ENCODE peak calls at places on chromosomes 7 and 10, in seven cellular contexts. O is heart right ventricle, V is PC-3, D is HepG2, L is fibroblast of lung, T is upper lobe of right lung, N is uterus. E is an unnamed sample. For H3K9me3, the result is how much of the 10 kb centered on the place peaks cover.

GRCh38 chr7:150380463-150380862 is 1.3 kb downstream of the ZNF775 start:
- DNase-seq in O (no peak), V (no peak), D (no peak), L (no peak), T (no peak), N (no peak), E (no peak)

GRCh38 chr7:50973814-50974213 is 191.1 kb upstream of the GRB10 start:
- DNase-seq in O (no peak), V (no peak), D (no peak), L (no peak), T (no peak), N (no peak), E (no peak)

GRCh38 chr7:141228482-141228881 is 154.6 kb downstream of the TMEM178B start:
- DNase-seq in O (no peak), V (no peak), D (no peak), L (no peak), T (no peak), N (no peak), E (no peak)

GRCh38 chr10:84659497-84660276 is 331.3 kb downstream of the CCSER2 start:
- DNase-seq in O (no peak), V (no peak), D (no peak), L (no peak), T (no peak), N (no peak), E (no peak)

GRCh38 chr10:48306870-48307531 is 524 bp downstream of the MAPK8 start:
- DNase-seq in O (peak), V (peak), D (peak), L (peak), T (peak), N (peak), E (peak)

GRCh38 chr10:108566216-108567107 is 1356.8 kb downstream of the XPNPEP1 start:
- DNase-seq in O (no peak), V (no peak), D (no peak), L (no peak), T (peak), N (no peak), E (peak)

GRCh38 chr10:100878291-100878910 is 34.4 kb upstream of the SLF2 start:
- DNase-seq in O (peak), V (peak), D (peak), L (peak), T (no peak), N (peak), E (peak)

GRCh38 chr10:9175200-9175599 is 1120.7 kb downstream of the GATA3 start:
- DNase-seq in O (no peak), V (no peak), D (no peak), L (no peak), T (no peak), N (no peak), E (no peak)

GRCh38 chr7:32479574-32480200 is 10.5 kb downstream of the LSM5 start:
- DNase-seq in O (peak), V (peak), D (peak), L (peak), T (no peak), N (no peak), E (no peak)

GRCh38 chr10:43377393-43377883 is 6.0 kb downstream of the FXYD4 start:
- DNase-seq in O (no peak), V (peak), D (peak), L (no peak), T (peak), N (no peak), E (no peak)
- TF ChIP-seq CTCF in O (no peak), V (peak), D (peak), L (no peak), T (peak), N (no peak), E (no peak)

DNA sequence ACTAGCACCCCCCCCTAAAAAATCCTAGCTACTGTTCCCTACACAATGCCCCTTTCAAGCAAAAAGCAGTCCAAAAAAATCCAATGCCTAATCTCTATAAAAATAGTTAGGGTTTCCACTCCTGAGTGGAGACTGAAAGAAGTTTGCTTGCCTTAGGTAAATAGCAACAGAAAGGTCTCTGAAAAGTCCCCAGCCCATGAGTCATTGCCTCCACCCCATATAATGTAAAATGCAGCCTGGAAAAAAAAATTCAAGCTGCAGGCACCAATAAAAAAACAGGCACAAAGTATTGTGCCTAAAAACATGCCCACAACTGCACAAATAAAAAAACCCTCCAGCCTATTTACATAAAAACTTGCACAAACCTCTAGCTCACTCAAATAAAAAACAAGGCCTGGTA is 47.5 kb downstream of the ZNF680 start:
- DNase-seq in O (no peak), V (peak), D (no peak), L (no peak), T (no peak), N (no peak), E (no peak)
- H3K9me3 ChIP-seq in O (half or more), V (under half), D (half or more), L (under half), T (half or more), N (under half), E (under half)

GRCh38 chr7:80740778-80741545 is 102.5 kb downstream of the CD36 start:
- DNase-seq in O (no peak), V (peak), D (no peak), L (peak), T (no peak), N (no peak), E (no peak)

GRCh38 chr7:80732635-80733034 is 94.2 kb downstream of the CD36 start:
- DNase-seq in O (no peak), V (peak), D (peak), L (no peak), T (no peak), N (no peak), E (no peak)

GRCh38 chr7:80735330-80735729 is 96.9 kb downstream of the CD36 start:
- DNase-seq in O (no peak), V (no peak), D (no peak), L (no peak), T (no peak), N (no peak), E (no peak)

GRCh38 chr7:80736371-80736770 is 97.9 kb downstream of the CD36 start:
- DNase-seq in O (no peak), V (no peak), D (no peak), L (no peak), T (no peak), N (no peak), E (no peak)
- H3K4me3 ChIP-seq in O (no peak), V (no peak), D (no peak), L (no peak), T (no peak), N (no peak), E (no peak)

GRCh38 chr7:93179173-93179572 is 31.0 kb upstream of the SAMD9L start:
- DNase-seq in O (no peak), V (no peak), D (no peak), L (no peak), T (no peak), N (no peak), E (no peak)

GRCh38 chr7:93175219-93175618 is 27.0 kb upstream of the SAMD9L start:
- DNase-seq in O (no peak), V (no peak), D (no peak), L (no peak), T (no peak), N (no peak), E (no peak)

GRCh38 chr7:93172683-93173082 is 24.5 kb upstream of the SAMD9L start:
- DNase-seq in O (no peak), V (no peak), D (no peak), L (no peak), T (no peak), N (no peak), E (no peak)

GRCh38 chr7:93176961-93177580 is 28.9 kb upstream of the SAMD9L start:
- DNase-seq in O (no peak), V (no peak), D (no peak), L (no peak), T (no peak), N (no peak), E (no peak)

DNA sequence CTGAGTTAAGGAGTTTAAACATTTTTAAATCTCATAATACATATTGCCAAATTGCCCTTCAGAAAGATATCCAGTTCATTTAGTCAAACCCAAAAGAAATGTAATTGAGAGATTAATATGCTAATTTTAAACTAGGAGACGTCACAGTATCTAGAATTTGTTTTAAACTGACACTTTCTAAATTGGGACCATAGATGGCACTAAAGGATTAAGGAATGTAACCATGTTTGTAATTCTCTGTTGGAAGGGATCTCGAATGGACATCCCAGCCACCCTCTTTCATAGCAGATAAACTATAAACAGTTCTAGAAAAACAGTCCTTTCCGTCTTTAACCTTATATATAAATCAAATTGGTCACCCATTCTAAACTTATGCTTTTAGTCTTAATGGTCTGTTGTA is 30.0 kb upstream of the SAMD9L start:
- DNase-seq in O (no peak), V (peak), D (no peak), L (peak), T (no peak), N (no peak), E (no peak)
- TF ChIP-seq CTCF in O (no peak), V (peak), D (peak), L (no peak), T (peak), N (no peak), E (no peak)

GRCh38 chr10:72828294-72828693 is 65.2 kb upstream of the OIT3 start:
- DNase-seq in O (no peak), V (no peak), D (no peak), L (no peak), T (no peak), N (no peak), E (no peak)

GRCh38 chr10:72830625-72831024 is 62.9 kb upstream of the OIT3 start:
- DNase-seq in O (no peak), V (no peak), D (no peak), L (no peak), T (no peak), N (no peak), E (no peak)

GRCh38 chr10:72834183-72834825 is 59.2 kb upstream of the OIT3 start:
- DNase-seq in O (peak), V (peak), D (peak), L (peak), T (no peak), N (peak), E (no peak)

GRCh38 chr10:72832701-72833100 is 60.8 kb upstream of the OIT3 start:
- DNase-seq in O (no peak), V (no peak), D (no peak), L (peak), T (no peak), N (no peak), E (no peak)

DNA sequence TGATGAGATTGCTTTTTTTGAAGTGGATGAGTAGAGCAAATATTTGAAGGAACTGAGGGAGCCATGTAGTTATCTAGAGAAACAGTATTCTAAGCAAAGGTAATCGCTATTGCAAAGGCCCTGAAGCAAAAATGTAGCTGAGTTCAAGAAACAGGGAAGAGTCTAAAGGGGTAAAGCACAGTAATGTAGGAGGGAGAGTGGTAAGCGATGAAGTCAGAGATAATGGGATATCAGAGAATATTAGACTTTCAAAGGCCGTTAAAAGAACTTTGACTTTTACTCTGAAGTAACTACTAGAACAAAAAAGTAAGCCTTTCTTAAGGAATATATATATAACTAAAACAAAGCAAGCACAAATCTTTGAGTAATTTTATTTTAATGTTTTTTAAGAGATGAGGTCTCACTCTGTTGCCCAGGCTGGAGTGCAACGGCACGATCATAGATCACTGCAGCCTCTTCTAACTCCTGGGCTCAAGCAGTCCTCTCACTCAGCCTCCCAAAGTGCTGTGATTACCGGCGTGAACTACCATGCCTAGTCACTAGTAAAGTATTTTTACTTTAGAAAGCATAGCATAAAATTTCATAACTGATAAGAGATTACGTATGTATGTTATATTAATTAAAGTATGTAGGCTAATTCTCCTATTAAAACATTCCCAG is 61.7 kb upstream of the OIT3 start:
- DNase-seq in O (no peak), V (no peak), D (no peak), L (peak), T (no peak), N (no peak), E (no peak)
- H3K9me3 ChIP-seq in O (under half), V (under half), D (under half), L (under half), T (under half), N (under half), E (under half)

GRCh38 chr10:30494558-30494957 is 60.6 kb downstream of the MAP3K8 start:
- DNase-seq in O (no peak), V (no peak), D (no peak), L (no peak), T (no peak), N (no peak), E (no peak)
- H3K4me3 ChIP-seq in O (no peak), V (no peak), D (no peak), L (no peak), T (no peak), N (no peak), E (no peak)

GRCh38 chr10:114166053-114166452 is 8.0 kb downstream of the CCDC186 start:
- DNase-seq in O (no peak), V (peak), D (no peak), L (no peak), T (no peak), N (no peak), E (no peak)

GRCh38 chr10:114168450-114169009 is 5.5 kb downstream of the CCDC186 start:
- DNase-seq in O (no peak), V (no peak), D (no peak), L (no peak), T (no peak), N (no peak), E (no peak)

GRCh38 chr10:114167985-114168384 is 6.0 kb downstream of the CCDC186 start:
- DNase-seq in O (no peak), V (no peak), D (no peak), L (no peak), T (no peak), N (no peak), E (no peak)

GRCh38 chr10:114157912-114158311 is 16.1 kb downstream of the CCDC186 start:
- DNase-seq in O (no peak), V (no peak), D (no peak), L (no peak), T (no peak), N (no peak), E (no peak)

DNA sequence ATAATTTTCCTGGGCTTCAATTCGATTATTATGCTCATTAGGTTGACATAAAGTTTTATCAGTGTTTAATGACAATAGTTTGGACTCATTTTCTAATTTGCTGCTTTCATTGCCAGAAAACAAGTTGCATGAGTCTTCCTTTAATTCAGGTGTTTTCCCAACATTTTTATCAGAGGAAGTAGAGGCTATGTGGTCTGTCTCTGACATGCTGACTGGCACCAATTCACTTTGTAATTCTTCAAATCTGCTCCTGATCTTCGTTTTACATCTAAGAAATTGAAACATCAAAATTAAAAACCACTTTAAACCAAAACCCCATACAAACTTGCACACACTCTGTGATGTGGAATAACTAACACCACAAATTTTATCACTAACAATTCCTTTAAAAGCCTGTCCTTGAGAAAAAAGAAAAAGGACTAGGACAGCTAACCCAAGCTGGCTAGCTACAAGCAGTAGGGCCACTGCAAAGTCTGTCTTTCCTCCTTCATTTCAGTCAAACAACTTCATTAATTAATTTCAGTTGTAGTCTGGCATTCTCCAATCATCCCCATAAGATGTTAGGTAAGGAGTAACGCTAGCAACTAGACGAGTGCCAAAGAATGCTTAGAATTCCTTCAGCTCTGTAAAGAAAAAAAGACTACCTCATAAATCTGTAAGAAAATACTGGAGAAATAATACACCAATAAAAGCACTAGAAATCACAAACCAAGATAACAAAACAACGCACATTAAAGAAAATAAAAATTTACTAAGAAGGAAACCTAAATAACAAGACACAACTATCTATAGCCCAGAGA is 10.7 kb downstream of the CCDC186 start:
- DNase-seq in O (no peak), V (no peak), D (no peak), L (no peak), T (no peak), N (no peak), E (no peak)
- TF ChIP-seq CTCF in O (no peak), V (no peak), D (no peak), L (no peak), T (no peak), N (no peak), E (no peak)

GRCh38 chr7:134787064-134787463 is 7.6 kb downstream of the CALD1 start:
- DNase-seq in O (no peak), V (no peak), D (no peak), L (no peak), T (no peak), N (no peak), E (no peak)

GRCh38 chr7:134785842-134786241 is 6.4 kb downstream of the CALD1 start:
- DNase-seq in O (no peak), V (no peak), D (no peak), L (no peak), T (no peak), N (no peak), E (no peak)

GRCh38 chr7:134788191-134788590 is 8.8 kb downstream of the CALD1 start:
- DNase-seq in O (no peak), V (no peak), D (no peak), L (no peak), T (no peak), N (no peak), E (no peak)

GRCh38 chr7:134789967-134790685 is 10.7 kb downstream of the CALD1 start:
- DNase-seq in O (peak), V (no peak), D (no peak), L (peak), T (no peak), N (peak), E (no peak)

GRCh38 chr7:134787720-134788119 is 8.3 kb downstream of the CALD1 start:
- DNase-seq in O (no peak), V (no peak), D (no peak), L (no peak), T (no peak), N (no peak), E (no peak)
- H3K9me3 ChIP-seq in O (under half), V (under half), D (under half), L (under half), T (under half), N (under half), E (under half)

DNA sequence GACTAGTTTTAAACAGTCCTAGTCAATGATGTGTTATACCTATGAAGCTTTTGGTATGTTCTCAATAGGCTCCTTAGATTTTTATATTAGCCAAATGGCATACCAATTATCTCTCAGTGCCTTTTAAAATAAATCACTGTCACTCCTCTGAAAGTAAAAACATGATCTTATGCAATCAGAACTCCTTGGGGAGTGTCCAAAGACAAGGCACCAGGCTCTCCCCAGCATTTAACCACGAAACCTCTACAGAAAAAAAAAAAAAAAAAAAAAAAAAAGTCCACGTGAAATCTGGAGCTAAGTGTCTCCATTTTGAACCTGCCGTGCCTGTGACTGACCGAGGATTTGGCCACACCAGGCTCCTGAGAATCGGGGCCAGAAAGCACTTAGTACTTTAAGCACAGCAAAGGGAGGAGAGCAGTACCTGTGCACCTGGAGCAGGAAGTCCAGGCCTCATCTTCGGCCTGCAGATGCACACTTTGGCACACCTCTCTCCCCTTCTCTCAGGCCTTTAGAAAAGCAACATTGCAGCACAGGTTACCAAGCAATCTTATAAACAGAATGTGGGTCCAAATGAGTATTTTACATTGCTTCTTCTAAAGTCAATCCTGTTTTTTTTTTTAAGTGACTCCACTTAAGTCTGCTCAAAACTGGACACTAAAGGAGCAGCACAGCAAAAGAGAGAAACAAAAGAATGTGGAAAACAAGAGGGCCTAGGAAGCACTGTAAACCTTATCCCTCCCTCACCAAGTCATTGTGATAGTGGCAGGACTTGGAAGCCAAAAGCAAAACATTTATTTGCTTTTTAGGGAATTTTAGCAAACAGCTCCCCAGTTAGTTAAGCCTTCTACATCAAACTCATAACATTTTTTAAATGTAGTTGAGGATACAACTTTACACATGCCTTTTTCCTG is 1.5 kb downstream of the FAM13C start:
- DNase-seq in O (no peak), V (no peak), D (no peak), L (no peak), T (no peak), N (no peak), E (no peak)
- H3K4me3 ChIP-seq in O (peak), V (no peak), D (no peak), L (peak), T (peak), N (no peak), E (no peak)

E was measured in pancreas.